ENCODE peak calls at places on chromosomes 6 and 20, in eight cellular contexts. J, M, H, B, F, K, E and L are unnamed samples.

GRCh38 chr6:132877003-132877402 is 62.6 kb downstream of the RPS12 start:
- DNase-seq in F (no peak), H (no peak), J (no peak), E (no peak), M (no peak), B (no peak), K (no peak), L (no peak)

GRCh38 chr6:43271103-43271815 is 26.8 kb upstream of the SLC22A7 start:
- DNase-seq in H (no peak), K (no peak), B (no peak), E (no peak), J (no peak), M (no peak), F (no peak), L (no peak)

GRCh38 chr6:167826230-167827061 is at the start of gene AFDN:
- DNase-seq in B (peak; percentile 58), F (peak; percentile 93), H (peak; percentile 69), E (no peak), M (peak; percentile 92), J (peak; percentile 51), K (no peak), L (peak; percentile 93)

GRCh38 chr6:32298632-32299336 is 72.9 kb downstream of the TSBP1 start:
- DNase-seq in E (peak; percentile 14), F (no peak), M (no peak), J (peak; percentile 33), H (no peak), K (no peak), B (no peak), L (no peak)

GRCh38 chr6:106939848-106940247 is 34.7 kb downstream of the CD24 start:
- DNase-seq in M (no peak), E (no peak), H (no peak), J (no peak), B (no peak), F (no peak), K (no peak), L (peak; percentile 53)

GRCh38 chr6:137904822-137905617 is 38.0 kb downstream of the TNFAIP3 start:
- DNase-seq in J (no peak), M (no peak), B (peak; percentile 52), F (peak; percentile 82), E (no peak), H (no peak), K (peak; percentile 26), L (peak; percentile 21)

GRCh38 chr20:64229537-64230061 is 25.9 kb upstream of the PCMTD2 start:
- DNase-seq in M (peak; percentile 51), K (no peak), J (no peak), H (no peak), F (peak; percentile 14), E (no peak), B (no peak), L (no peak)

GRCh38 chr20:35742741-35743523 is 872 bp upstream of the RBM39 start:
- DNase-seq in H (no peak), F (no peak), B (no peak), J (no peak), E (peak; percentile 32), M (no peak), K (peak; percentile 53), L (peak; percentile 42)

GRCh38 chr20:46090095-46090388 is 280 bp upstream of the NCOA5 start:
- DNase-seq in M (no peak), K (no peak), H (no peak), E (no peak), F (no peak), J (no peak), B (no peak), L (no peak)

GRCh38 chr6:82251942-82252341 is 4.4 kb upstream of the IBTK start:
- DNase-seq in B (no peak), E (peak; percentile 62), F (no peak), J (peak; percentile 71), K (peak; percentile 65), H (no peak), M (no peak), L (peak; percentile 41)

GRCh38 chr6:164097557-164098398 is 683.3 kb downstream of the QKI start:
- DNase-seq in M (no peak), H (peak; percentile 52), J (peak; percentile 79), K (peak; percentile 78), F (no peak), B (no peak), E (peak; percentile 73), L (no peak)

GRCh38 chr6:160659562-160659961 is 4.5 kb downstream of the LPA start:
- DNase-seq in K (no peak), F (no peak), E (no peak), J (no peak), H (no peak), M (no peak), B (no peak), L (no peak)
- TF ChIP-seq CTCF in K (no peak), F (no peak), E (no peak), J (no peak), H (no peak), M (no peak), B (no peak), L (no peak)

GRCh38 chr6:72622094-72622540 is 253 bp downstream of the KCNQ5 start:
- DNase-seq in E (no peak), B (peak; percentile 58), K (peak; percentile 43), M (peak; percentile 86), H (peak; percentile 52), F (peak; percentile 75), J (peak; percentile 43), L (peak; percentile 72)
- TF ChIP-seq CTCF in E (no peak), B (peak; percentile 15), K (peak; percentile 38), M (peak; percentile 28), H (no peak), F (peak; percentile 22), J (no peak), L (peak; percentile 36)

DNA sequence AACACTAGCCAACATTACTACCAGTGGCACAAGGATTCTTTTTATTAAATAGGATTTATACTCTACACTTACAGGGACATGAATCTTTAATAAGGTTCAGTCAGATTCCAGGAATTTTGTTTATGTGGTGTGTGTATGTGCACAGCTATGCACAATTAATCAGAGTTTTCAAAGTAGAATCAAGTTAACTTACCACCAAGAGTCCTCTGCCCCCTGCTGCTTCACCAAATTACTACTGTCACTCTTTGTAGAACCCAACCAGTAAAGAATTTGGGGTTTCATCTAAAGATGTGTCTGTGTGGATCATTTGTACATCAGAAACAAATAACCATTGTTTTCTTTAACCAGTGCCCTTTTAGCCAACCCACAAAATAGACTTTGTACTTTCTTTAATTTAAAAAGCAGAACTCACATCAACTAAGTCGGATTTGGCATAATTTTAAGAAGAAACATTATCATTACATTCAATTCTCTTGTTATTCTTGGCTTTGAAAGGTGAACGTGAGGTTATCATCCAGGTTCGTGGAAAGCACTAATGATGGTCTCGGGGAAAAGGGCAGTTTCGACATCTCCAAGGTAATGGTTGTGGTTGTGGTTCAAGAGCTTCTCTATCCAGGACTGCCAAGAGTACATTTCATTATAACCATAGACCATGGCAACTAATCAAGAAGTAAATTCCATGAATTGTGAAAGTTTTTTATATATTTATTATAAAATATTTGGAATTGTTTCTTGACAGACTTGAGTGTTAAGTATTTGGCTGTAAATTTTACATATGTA is 514.3 kb upstream of the ID4 start:
- DNase-seq in J (peak; percentile 44), M (no peak), F (no peak), B (no peak), K (peak; percentile 56), H (no peak), E (no peak), L (no peak)
- TF ChIP-seq CTCF in J (peak; percentile 11), M (no peak), F (no peak), B (no peak), K (no peak), H (no peak), E (peak; percentile 3), L (no peak)

DNA sequence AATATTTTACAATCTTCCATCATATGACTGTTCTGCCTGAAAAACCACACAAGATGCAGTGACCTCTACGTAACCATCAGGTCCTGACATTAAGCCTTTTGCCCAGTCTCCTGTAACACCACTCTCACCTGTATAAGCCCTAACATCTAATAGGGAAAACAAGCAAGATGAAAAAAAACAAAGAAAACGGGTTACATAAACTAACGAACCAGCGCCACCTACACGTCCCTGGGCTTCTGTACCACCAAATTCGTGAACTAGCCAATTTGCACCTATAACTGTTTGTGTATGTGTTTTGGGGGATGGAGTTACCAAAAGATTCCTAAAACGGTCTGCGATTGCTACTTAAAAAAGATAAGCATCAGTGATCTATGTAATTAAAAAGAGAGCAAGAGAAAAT is 70.2 kb downstream of the BLOC1S5 start:
- DNase-seq in E (no peak), K (no peak), F (no peak), J (no peak), M (no peak), B (no peak), H (no peak), L (no peak)
- TF ChIP-seq CTCF in E (no peak), K (no peak), F (no peak), J (no peak), M (no peak), B (no peak), H (no peak), L (no peak)

DNA sequence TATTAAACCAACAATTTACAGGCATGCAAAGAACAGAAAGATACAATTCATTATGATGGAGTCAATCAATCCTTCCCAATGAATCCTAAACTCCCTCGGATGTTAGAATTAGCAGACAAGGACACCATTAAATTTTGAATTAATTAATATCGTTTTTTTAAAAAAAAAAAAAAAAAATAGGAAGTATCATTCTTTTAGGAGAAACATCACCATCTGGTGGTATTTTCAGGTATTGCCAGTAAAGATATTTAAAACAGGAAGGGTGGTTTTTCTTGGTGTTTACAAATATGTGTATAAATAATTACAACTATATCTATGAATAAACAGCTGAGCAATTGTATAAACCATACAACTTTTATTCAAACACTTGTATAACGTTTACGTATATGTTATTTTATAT is 564.4 kb downstream of the HAO1 start:
- DNase-seq in K (peak; percentile 39), E (peak; percentile 35), M (no peak), F (no peak), B (no peak), H (no peak), J (peak; percentile 55), L (no peak)
- TF ChIP-seq CTCF in K (peak; percentile 50), E (peak; percentile 44), M (peak; percentile 24), F (peak; percentile 6), B (peak; percentile 42), H (peak; percentile 90), J (peak; percentile 48), L (peak; percentile 36)

DNA sequence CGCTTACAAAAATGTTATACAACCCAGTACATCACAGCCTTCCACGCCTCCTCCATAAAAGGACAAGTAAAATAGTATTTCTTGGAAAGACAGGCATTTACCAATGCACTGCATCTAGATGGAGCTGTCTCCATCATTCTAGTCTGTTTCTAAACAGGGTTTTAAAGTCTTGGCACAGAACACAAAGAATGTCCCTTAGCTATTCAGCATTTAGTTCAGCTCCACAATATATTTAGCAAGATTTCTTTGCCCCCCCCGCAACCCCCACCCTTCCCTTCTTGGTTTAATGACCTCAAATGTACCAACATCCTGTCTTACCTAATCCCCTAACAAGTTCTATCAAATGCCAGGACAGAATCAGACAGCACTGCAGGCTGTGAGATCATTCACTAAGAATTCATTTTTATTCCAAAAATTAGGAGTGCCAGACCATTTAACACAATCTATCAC is 198.6 kb downstream of the BACH2 start:
- DNase-seq in E (peak; percentile 93), K (peak; percentile 96), H (no peak), B (no peak), J (peak; percentile 91), M (no peak), F (peak; percentile 66), L (no peak)
- TF ChIP-seq CTCF in E (peak; percentile 70), K (peak; percentile 57), H (no peak), B (no peak), J (peak; percentile 51), M (no peak), F (peak; percentile 34), L (no peak)